ENCODE peak calls at places on chromosomes 16 and 17, in four cellular contexts. F, L, J and H are unnamed samples.

GRCh38 chr17:55384833-55385232 is 36.8 kb downstream of the MMD start:
- DNase-seq in F (no peak), L (no peak), J (no peak), H (no peak)

GRCh38 chr17:17605747-17606083 is 14.2 kb upstream of the PEMT start:
- DNase-seq in F (no peak), L (no peak), J (peak), H (no peak)

GRCh38 chr16:30354423-30355143 is 525 bp downstream of the CD2BP2 start:
- DNase-seq in F (no peak), L (no peak), J (peak), H (no peak)

GRCh38 chr17:64491034-64491860 is 5.6 kb downstream of the POLG2 start:
- DNase-seq in F (no peak), L (no peak), J (no peak), H (no peak)

GRCh38 chr17:32907583-32907982 is 20.4 kb upstream of the TMEM98 start:
- DNase-seq in F (no peak), L (no peak), J (no peak), H (no peak)

GRCh38 chr17:41126412-41126811 is 2.4 kb upstream of the KRTAP4-12 start:
- DNase-seq in F (no peak), L (no peak), J (no peak), H (no peak)

GRCh38 chr16:22320572-22321339 is 23.5 kb downstream of the POLR3E start:
- DNase-seq in F (no peak), L (no peak), J (no peak), H (no peak)

GRCh38 chr17:63275318-63275967 is 170.7 kb downstream of the CYB561 start:
- DNase-seq in F (no peak), L (no peak), J (no peak), H (no peak)

GRCh38 chr17:51371732-51372151 is 111.4 kb downstream of the UTP18 start:
- DNase-seq in F (no peak), L (no peak), J (peak), H (peak)

GRCh38 chr17:21397341-21398050 is 21.3 kb downstream of the KCNJ12 start:
- DNase-seq in F (no peak), L (no peak), J (peak), H (no peak)

GRCh38 chr16:57759541-57760356 is 24.2 kb downstream of the KATNB1 start:
- DNase-seq in F (no peak), L (no peak), J (no peak), H (peak)

GRCh38 chr17:82598256-82599011 is 49.8 kb downstream of the WDR45B start:
- DNase-seq in F (no peak), L (no peak), J (no peak), H (no peak)

GRCh38 chr17:55266051-55266957 is 1.5 kb downstream of the HLF start:
- DNase-seq in F (no peak), L (no peak), J (no peak), H (no peak)

GRCh38 chr16:86834451-86835035 is 256.2 kb downstream of the FOXL1 start:
- DNase-seq in F (no peak), L (no peak), J (peak), H (no peak)

GRCh38 chr16:59046335-59046734 is 312.2 kb upstream of the GOT2 start:
- DNase-seq in F (no peak), L (no peak), J (no peak), H (no peak)

GRCh38 chr17:20043034-20043433 is 33.9 kb downstream of the SPECC1 start:
- DNase-seq in F (no peak), L (no peak), J (no peak), H (no peak)

GRCh38 chr16:69166221-69166833 is 20.6 kb upstream of the SNTB2 start:
- DNase-seq in F (peak), L (no peak), J (peak), H (no peak)

GRCh38 chr17:78284146-78284545 is 52.7 kb downstream of the TMEM235 start:
- DNase-seq in F (no peak), L (no peak), J (no peak), H (no peak)

GRCh38 chr17:59361916-59362810 is 30.7 kb downstream of the YPEL2 start:
- DNase-seq in F (no peak), L (no peak), J (no peak), H (peak)

GRCh38 chr16:83517398-83517797 is 290.4 kb upstream of the HSBP1 start:
- DNase-seq in F (no peak), L (no peak), J (no peak), H (no peak)

GRCh38 chr17:16007439-16007838 is 7.8 kb downstream of the TTC19 start:
- DNase-seq in F (no peak), L (no peak), J (no peak), H (no peak)

GRCh38 chr17:68748381-68748780 is 147.2 kb upstream of the FAM20A start:
- DNase-seq in F (no peak), L (no peak), J (no peak), H (no peak)

GRCh38 chr17:69508814-69509213 is 94.3 kb downstream of the MAP2K6 start:
- DNase-seq in F (no peak), L (no peak), J (no peak), H (no peak)

GRCh38 chr16:75179208-75179607 is 27.8 kb downstream of the CTRB2 start:
- DNase-seq in F (no peak), L (no peak), J (no peak), H (no peak)

GRCh38 chr16:18802755-18803218 is 1.4 kb upstream of the ARL6IP1 start:
- DNase-seq in F (no peak), L (no peak), J (no peak), H (no peak)

GRCh38 chr17:47844814-47845453 is 3.9 kb upstream of the SCRN2 start:
- DNase-seq in F (no peak), L (no peak), J (no peak), H (no peak)